ENCODE peak calls at places on chromosomes 12 and 14, in ten cellular contexts. One of them, this sample, is unnamed.

GRCh38 chr14:32657081-32657480 is 281.6 kb upstream of the NPAS3 start:
- DNase-seq in tibial nerve: peak; percentile 46
- DNase-seq in A549: peak; percentile 61
- DNase-seq in transverse colon: peak; percentile 14
- DNase-seq in ovary: peak; percentile 28
- DNase-seq in body of pancreas: no peak
- DNase-seq in gastrocnemius medialis: peak; percentile 43
- DNase-seq in GM12892: no peak
- DNase-seq in lower leg skin: peak; percentile 51
- DNase-seq in IMR-90: peak; percentile 61
- DNase-seq in this sample: peak; percentile 9

GRCh38 chr12:85796001-85796400 is 40.2 kb downstream of the RASSF9 start:
- DNase-seq in tibial nerve: no peak
- DNase-seq in A549: no peak
- DNase-seq in transverse colon: no peak
- DNase-seq in ovary: no peak
- DNase-seq in body of pancreas: no peak
- DNase-seq in gastrocnemius medialis: no peak
- DNase-seq in GM12892: no peak
- DNase-seq in lower leg skin: no peak
- DNase-seq in IMR-90: no peak
- DNase-seq in this sample: no peak

GRCh38 chr14:35940291-35940690 is 114.2 kb downstream of the BRMS1L start:
- DNase-seq in tibial nerve: no peak
- DNase-seq in A549: no peak
- DNase-seq in transverse colon: no peak
- DNase-seq in ovary: no peak
- DNase-seq in body of pancreas: no peak
- DNase-seq in gastrocnemius medialis: no peak
- DNase-seq in GM12892: no peak
- DNase-seq in lower leg skin: no peak
- DNase-seq in IMR-90: no peak
- DNase-seq in this sample: no peak

GRCh38 chr12:121933522-121934317 is 15.3 kb downstream of the CFAP251 start:
- DNase-seq in tibial nerve: no peak
- DNase-seq in A549: no peak
- DNase-seq in transverse colon: no peak
- DNase-seq in ovary: no peak
- DNase-seq in body of pancreas: no peak
- DNase-seq in gastrocnemius medialis: no peak
- DNase-seq in GM12892: no peak
- DNase-seq in lower leg skin: no peak
- DNase-seq in IMR-90: peak; percentile 42
- DNase-seq in this sample: peak; percentile 74

GRCh38 chr14:103316723-103317122 is 17.3 kb upstream of the EIF5 start:
- DNase-seq in tibial nerve: no peak
- DNase-seq in A549: no peak
- DNase-seq in transverse colon: no peak
- DNase-seq in ovary: no peak
- DNase-seq in body of pancreas: no peak
- DNase-seq in gastrocnemius medialis: no peak
- DNase-seq in GM12892: no peak
- DNase-seq in lower leg skin: no peak
- DNase-seq in IMR-90: no peak
- DNase-seq in this sample: no peak

GRCh38 chr12:46402451-46402850 is 29.9 kb upstream of the SLC38A2 start:
- DNase-seq in tibial nerve: no peak
- DNase-seq in A549: no peak
- DNase-seq in transverse colon: peak; percentile 28
- DNase-seq in ovary: peak; percentile 67
- DNase-seq in body of pancreas: no peak
- DNase-seq in gastrocnemius medialis: no peak
- DNase-seq in GM12892: no peak
- DNase-seq in lower leg skin: peak; percentile 56
- DNase-seq in IMR-90: peak; percentile 81
- DNase-seq in this sample: no peak

GRCh38 chr12:66087365-66087943 is 43.1 kb downstream of the LLPH start:
- DNase-seq in tibial nerve: peak; percentile 90
- DNase-seq in A549: peak; percentile 69
- DNase-seq in transverse colon: peak; percentile 62
- DNase-seq in ovary: peak; percentile 76
- DNase-seq in body of pancreas: peak; percentile 59
- DNase-seq in gastrocnemius medialis: peak; percentile 34
- DNase-seq in GM12892: no peak
- DNase-seq in lower leg skin: peak; percentile 51
- DNase-seq in IMR-90: peak; percentile 88
- DNase-seq in this sample: peak; percentile 53

GRCh38 chr14:85058170-85058569 is 471.8 kb upstream of the FLRT2 start:
- DNase-seq in tibial nerve: no peak
- DNase-seq in A549: no peak
- DNase-seq in transverse colon: no peak
- DNase-seq in ovary: no peak
- DNase-seq in body of pancreas: no peak
- DNase-seq in gastrocnemius medialis: no peak
- DNase-seq in GM12892: no peak
- DNase-seq in lower leg skin: no peak
- DNase-seq in IMR-90: peak; percentile 11
- DNase-seq in this sample: no peak

GRCh38 chr14:94663965-94664704 is 51.9 kb downstream of the SERPINA3 start:
- DNase-seq in tibial nerve: peak; percentile 40
- DNase-seq in A549: no peak
- DNase-seq in transverse colon: no peak
- DNase-seq in ovary: no peak
- DNase-seq in body of pancreas: no peak
- DNase-seq in gastrocnemius medialis: no peak
- DNase-seq in GM12892: no peak
- DNase-seq in lower leg skin: no peak
- DNase-seq in IMR-90: no peak
- DNase-seq in this sample: no peak

GRCh38 chr12:18861287-18861858 is 123.5 kb downstream of the CAPZA3 start:
- DNase-seq in tibial nerve: no peak
- DNase-seq in A549: peak; percentile 46
- DNase-seq in transverse colon: no peak
- DNase-seq in ovary: no peak
- DNase-seq in body of pancreas: no peak
- DNase-seq in gastrocnemius medialis: no peak
- DNase-seq in GM12892: no peak
- DNase-seq in lower leg skin: no peak
- DNase-seq in IMR-90: peak; percentile 38
- DNase-seq in this sample: peak; percentile 22

GRCh38 chr12:53467082-53467481 is 15.2 kb downstream of the PCBP2 start:
- DNase-seq in tibial nerve: no peak
- DNase-seq in A549: no peak
- DNase-seq in transverse colon: no peak
- DNase-seq in ovary: no peak
- DNase-seq in body of pancreas: no peak
- DNase-seq in gastrocnemius medialis: peak; percentile 62
- DNase-seq in GM12892: no peak
- DNase-seq in lower leg skin: no peak
- DNase-seq in IMR-90: no peak
- DNase-seq in this sample: no peak

GRCh38 chr14:101506921-101507300 is 54.4 kb upstream of the DIO3 start:
- DNase-seq in tibial nerve: no peak
- DNase-seq in A549: no peak
- DNase-seq in transverse colon: peak; percentile 5
- DNase-seq in ovary: peak; percentile 15
- DNase-seq in body of pancreas: peak; percentile 9
- DNase-seq in gastrocnemius medialis: no peak
- DNase-seq in GM12892: no peak
- DNase-seq in lower leg skin: peak; percentile 44
- DNase-seq in IMR-90: no peak
- DNase-seq in this sample: no peak

GRCh38 chr14:24430682-24431568 is 1.2 kb downstream of the KHNYN start:
- DNase-seq in tibial nerve: no peak
- DNase-seq in A549: no peak
- DNase-seq in transverse colon: no peak
- DNase-seq in ovary: peak; percentile 61
- DNase-seq in body of pancreas: peak; percentile 26
- DNase-seq in gastrocnemius medialis: no peak
- DNase-seq in GM12892: no peak
- DNase-seq in lower leg skin: peak; percentile 53
- DNase-seq in IMR-90: peak; percentile 59
- DNase-seq in this sample: no peak
- TF ChIP-seq POLR2A in tibial nerve: no peak
- TF ChIP-seq POLR2A in A549: no peak
- TF ChIP-seq POLR2A in transverse colon: no peak
- TF ChIP-seq POLR2A in ovary: no peak
- TF ChIP-seq POLR2A in body of pancreas: no peak
- TF ChIP-seq POLR2A in gastrocnemius medialis: no peak
- TF ChIP-seq POLR2A in GM12892: no peak
- TF ChIP-seq POLR2A in lower leg skin: no peak
- TF ChIP-seq POLR2A in IMR-90: no peak
- TF ChIP-seq POLR2A in this sample: no peak

DNA sequence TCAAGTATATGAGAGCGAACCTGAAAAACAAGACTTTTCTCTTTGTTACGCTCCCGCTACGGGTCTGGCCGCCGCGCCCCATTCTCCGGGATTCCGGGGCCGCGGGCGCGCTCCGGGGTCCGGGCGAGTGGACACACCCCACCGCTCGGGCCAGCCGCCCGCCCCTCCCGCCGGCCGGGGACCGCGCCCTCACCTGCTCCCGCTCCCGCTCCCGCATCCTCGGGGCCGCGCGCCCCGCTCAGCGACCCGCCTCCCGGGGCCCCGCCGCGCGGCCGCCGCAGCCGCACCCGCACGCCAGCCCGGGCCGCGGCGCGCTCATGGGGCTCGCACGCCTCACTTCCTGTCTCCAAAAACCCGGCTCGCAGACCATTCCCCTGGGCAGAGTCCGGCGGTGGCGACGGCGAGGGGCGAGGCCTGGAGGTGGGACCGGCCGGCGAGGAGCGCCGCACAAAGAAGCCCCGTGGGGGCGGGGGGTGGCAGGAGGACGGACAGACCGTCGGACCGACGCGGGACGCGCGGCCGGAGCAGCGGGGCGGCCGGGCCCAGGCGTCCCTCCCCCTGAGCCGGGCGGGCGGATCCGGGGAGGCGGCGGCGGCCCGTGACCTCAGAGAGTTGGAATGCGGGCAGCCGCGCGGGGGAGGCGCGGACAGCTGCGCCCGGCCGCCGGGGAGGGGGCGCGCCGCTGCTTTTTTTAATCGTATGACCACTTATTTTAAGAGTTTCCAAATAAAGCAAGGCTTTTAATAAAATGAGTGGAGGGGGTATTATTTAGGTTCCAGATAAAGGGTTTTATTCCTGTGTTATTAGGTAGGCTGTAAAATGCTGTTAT is at the start of gene PTPN21:
- DNase-seq in tibial nerve: peak; percentile 57
- DNase-seq in A549: peak; percentile 79
- DNase-seq in transverse colon: peak; percentile 84
- DNase-seq in ovary: peak; percentile 82
- DNase-seq in body of pancreas: peak; percentile 81
- DNase-seq in gastrocnemius medialis: peak; percentile 72
- DNase-seq in GM12892: peak; percentile 37
- DNase-seq in lower leg skin: peak; percentile 52
- DNase-seq in IMR-90: peak; percentile 64
- DNase-seq in this sample: peak; percentile 61
- TF ChIP-seq POLR2A in tibial nerve: peak; percentile 63
- TF ChIP-seq POLR2A in A549: peak; percentile 36
- TF ChIP-seq POLR2A in transverse colon: peak; percentile 55
- TF ChIP-seq POLR2A in ovary: peak; percentile 71
- TF ChIP-seq POLR2A in body of pancreas: peak; percentile 66
- TF ChIP-seq POLR2A in gastrocnemius medialis: peak; percentile 51
- TF ChIP-seq POLR2A in GM12892: no peak
- TF ChIP-seq POLR2A in lower leg skin: no peak
- TF ChIP-seq POLR2A in IMR-90: peak; percentile 73
- TF ChIP-seq POLR2A in this sample: no peak

GRCh38 chr14:74982661-74983060 is 20.1 kb upstream of the EIF2B2 start:
- DNase-seq in tibial nerve: no peak
- DNase-seq in A549: no peak
- DNase-seq in transverse colon: no peak
- DNase-seq in ovary: no peak
- DNase-seq in body of pancreas: no peak
- DNase-seq in gastrocnemius medialis: no peak
- DNase-seq in GM12892: no peak
- DNase-seq in lower leg skin: no peak
- DNase-seq in IMR-90: no peak
- DNase-seq in this sample: no peak

GRCh38 chr14:74985028-74985310 is 17.8 kb upstream of the EIF2B2 start:
- DNase-seq in tibial nerve: no peak
- DNase-seq in A549: no peak
- DNase-seq in transverse colon: no peak
- DNase-seq in ovary: no peak
- DNase-seq in body of pancreas: no peak
- DNase-seq in gastrocnemius medialis: no peak
- DNase-seq in GM12892: no peak
- DNase-seq in lower leg skin: no peak
- DNase-seq in IMR-90: no peak
- DNase-seq in this sample: no peak

GRCh38 chr14:74981833-74982232 is 20.9 kb upstream of the EIF2B2 start:
- DNase-seq in tibial nerve: no peak
- DNase-seq in A549: no peak
- DNase-seq in transverse colon: no peak
- DNase-seq in ovary: no peak
- DNase-seq in body of pancreas: no peak
- DNase-seq in gastrocnemius medialis: no peak
- DNase-seq in GM12892: no peak
- DNase-seq in lower leg skin: no peak
- DNase-seq in IMR-90: no peak
- DNase-seq in this sample: no peak

GRCh38 chr14:74984241-74985027 is 18.3 kb upstream of the EIF2B2 start:
- DNase-seq in tibial nerve: no peak
- DNase-seq in A549: no peak
- DNase-seq in transverse colon: no peak
- DNase-seq in ovary: no peak
- DNase-seq in body of pancreas: no peak
- DNase-seq in gastrocnemius medialis: no peak
- DNase-seq in GM12892: no peak
- DNase-seq in lower leg skin: no peak
- DNase-seq in IMR-90: no peak
- DNase-seq in this sample: no peak

DNA sequence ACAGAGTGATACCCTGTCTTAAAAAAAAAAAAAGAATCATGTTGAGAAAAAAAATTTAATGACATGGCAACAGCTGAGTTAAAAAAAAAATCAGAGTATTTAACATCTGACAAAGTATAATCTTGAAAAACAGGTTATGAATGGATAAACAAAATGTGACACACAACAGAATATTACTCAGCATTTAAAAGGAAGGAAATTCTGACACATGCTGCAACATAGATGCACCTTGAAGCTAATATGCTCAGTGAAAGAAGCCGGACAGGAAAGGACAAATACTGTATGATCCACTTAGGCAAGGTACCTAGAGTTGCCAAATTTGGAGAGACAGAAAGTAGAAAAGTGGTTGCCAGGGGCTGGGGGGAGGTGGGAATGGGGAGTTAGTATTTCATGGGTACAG is 19.4 kb upstream of the EIF2B2 start:
- DNase-seq in tibial nerve: no peak
- DNase-seq in A549: no peak
- DNase-seq in transverse colon: no peak
- DNase-seq in ovary: no peak
- DNase-seq in body of pancreas: no peak
- DNase-seq in gastrocnemius medialis: no peak
- DNase-seq in GM12892: no peak
- DNase-seq in lower leg skin: no peak
- DNase-seq in IMR-90: no peak
- DNase-seq in this sample: no peak
- TF ChIP-seq POLR2A in tibial nerve: no peak
- TF ChIP-seq POLR2A in A549: no peak
- TF ChIP-seq POLR2A in transverse colon: no peak
- TF ChIP-seq POLR2A in ovary: no peak
- TF ChIP-seq POLR2A in body of pancreas: no peak
- TF ChIP-seq POLR2A in gastrocnemius medialis: no peak
- TF ChIP-seq POLR2A in GM12892: no peak
- TF ChIP-seq POLR2A in lower leg skin: no peak
- TF ChIP-seq POLR2A in IMR-90: no peak
- TF ChIP-seq POLR2A in this sample: no peak

GRCh38 chr14:67241416-67242362 is at the start of gene PALS1:
- DNase-seq in tibial nerve: peak; percentile 23
- DNase-seq in A549: peak; percentile 77
- DNase-seq in transverse colon: no peak
- DNase-seq in ovary: peak; percentile 56
- DNase-seq in body of pancreas: peak; percentile 59
- DNase-seq in gastrocnemius medialis: no peak
- DNase-seq in GM12892: peak; percentile 34
- DNase-seq in lower leg skin: peak; percentile 40
- DNase-seq in IMR-90: peak; percentile 88
- DNase-seq in this sample: no peak
- TF ChIP-seq POLR2A in tibial nerve: peak; percentile 5
- TF ChIP-seq POLR2A in A549: no peak
- TF ChIP-seq POLR2A in transverse colon: peak; percentile 66
- TF ChIP-seq POLR2A in ovary: peak; percentile 40
- TF ChIP-seq POLR2A in body of pancreas: peak; percentile 80
- TF ChIP-seq POLR2A in gastrocnemius medialis: peak; percentile 66
- TF ChIP-seq POLR2A in GM12892: no peak
- TF ChIP-seq POLR2A in lower leg skin: no peak
- TF ChIP-seq POLR2A in IMR-90: peak; percentile 86
- TF ChIP-seq POLR2A in this sample: peak; percentile 14